ENCODE peak calls at places on chromosomes 5 and 9, in ten cellular contexts. One of them, this sample, is unnamed. For H3K4me1, the result is how much of the 10 kb centered on the place peaks cover.

GRCh38 chr5:168315991-168316578 is 24.6 kb downstream of the WWC1 start:
- DNase-seq in A549: no peak
- DNase-seq in spleen: peak
- DNase-seq in heart right ventricle: no peak
- DNase-seq in tibial nerve: no peak
- DNase-seq in IMR-90: no peak
- DNase-seq in cardiac muscle cell: no peak
- DNase-seq in CD8-positive, alpha-beta T cell: no peak
- DNase-seq in left lung: no peak
- DNase-seq in sigmoid colon: no peak
- DNase-seq in this sample: no peak

GRCh38 chr9:75588808-75589207 is 301.7 kb upstream of the PCSK5 start:
- DNase-seq in sigmoid colon: no peak
- DNase-seq in tibial nerve: no peak
- DNase-seq in CD8-positive, alpha-beta T cell: no peak
- DNase-seq in spleen: no peak
- DNase-seq in A549: no peak
- DNase-seq in heart right ventricle: no peak
- DNase-seq in IMR-90: no peak
- DNase-seq in left lung: no peak
- DNase-seq in cardiac muscle cell: no peak
- DNase-seq in this sample: no peak

GRCh38 chr9:6739218-6739617 is 18.6 kb upstream of the KDM4C start:
- DNase-seq in spleen: no peak
- DNase-seq in heart right ventricle: no peak
- DNase-seq in IMR-90: peak
- DNase-seq in tibial nerve: no peak
- DNase-seq in cardiac muscle cell: peak
- DNase-seq in left lung: no peak
- DNase-seq in sigmoid colon: no peak
- DNase-seq in A549: peak
- DNase-seq in CD8-positive, alpha-beta T cell: no peak
- DNase-seq in this sample: no peak

GRCh38 chr9:91285729-91286353 is 75.9 kb downstream of the AUH start:
- DNase-seq in left lung: no peak
- DNase-seq in spleen: no peak
- DNase-seq in tibial nerve: no peak
- DNase-seq in cardiac muscle cell: no peak
- DNase-seq in heart right ventricle: no peak
- DNase-seq in CD8-positive, alpha-beta T cell: no peak
- DNase-seq in IMR-90: peak
- DNase-seq in sigmoid colon: no peak
- DNase-seq in A549: no peak
- DNase-seq in this sample: no peak

GRCh38 chr5:107500840-107501239 is 169.9 kb downstream of the EFNA5 start:
- DNase-seq in tibial nerve: no peak
- DNase-seq in spleen: no peak
- DNase-seq in CD8-positive, alpha-beta T cell: no peak
- DNase-seq in A549: no peak
- DNase-seq in sigmoid colon: no peak
- DNase-seq in heart right ventricle: no peak
- DNase-seq in IMR-90: no peak
- DNase-seq in left lung: no peak
- DNase-seq in cardiac muscle cell: no peak
- DNase-seq in this sample: no peak

GRCh38 chr5:142770650-142771609 is 753 bp downstream of the ARHGAP26 start:
- DNase-seq in heart right ventricle: peak
- DNase-seq in sigmoid colon: peak
- DNase-seq in cardiac muscle cell: peak
- DNase-seq in left lung: peak
- DNase-seq in IMR-90: no peak
- DNase-seq in A549: peak
- DNase-seq in CD8-positive, alpha-beta T cell: peak
- DNase-seq in spleen: peak
- DNase-seq in tibial nerve: peak
- DNase-seq in this sample: peak

GRCh38 chr5:177455036-177455660 is 8.5 kb downstream of the PRR7 start:
- DNase-seq in spleen: peak
- DNase-seq in A549: peak
- DNase-seq in CD8-positive, alpha-beta T cell: peak
- DNase-seq in tibial nerve: no peak
- DNase-seq in cardiac muscle cell: peak
- DNase-seq in IMR-90: peak
- DNase-seq in left lung: peak
- DNase-seq in sigmoid colon: peak
- DNase-seq in heart right ventricle: peak
- DNase-seq in this sample: no peak

GRCh38 chr9:97813072-97813471 is 40.0 kb upstream of the FOXE1 start:
- DNase-seq in tibial nerve: no peak
- DNase-seq in A549: no peak
- DNase-seq in left lung: no peak
- DNase-seq in IMR-90: no peak
- DNase-seq in CD8-positive, alpha-beta T cell: no peak
- DNase-seq in heart right ventricle: no peak
- DNase-seq in cardiac muscle cell: no peak
- DNase-seq in spleen: no peak
- DNase-seq in sigmoid colon: no peak
- DNase-seq in this sample: no peak

GRCh38 chr5:137791387-137791786 is 37.2 kb upstream of the HNRNPA0 start:
- DNase-seq in sigmoid colon: no peak
- DNase-seq in cardiac muscle cell: no peak
- DNase-seq in IMR-90: no peak
- DNase-seq in CD8-positive, alpha-beta T cell: no peak
- DNase-seq in tibial nerve: no peak
- DNase-seq in left lung: no peak
- DNase-seq in spleen: no peak
- DNase-seq in A549: no peak
- DNase-seq in heart right ventricle: no peak
- DNase-seq in this sample: no peak

GRCh38 chr5:137794863-137795262 is 40.7 kb upstream of the HNRNPA0 start:
- DNase-seq in A549: no peak
- DNase-seq in spleen: no peak
- DNase-seq in left lung: no peak
- DNase-seq in cardiac muscle cell: no peak
- DNase-seq in heart right ventricle: no peak
- DNase-seq in CD8-positive, alpha-beta T cell: no peak
- DNase-seq in tibial nerve: no peak
- DNase-seq in sigmoid colon: no peak
- DNase-seq in IMR-90: no peak
- DNase-seq in this sample: no peak

GRCh38 chr5:137791803-137792202 is 37.6 kb upstream of the HNRNPA0 start:
- DNase-seq in left lung: no peak
- DNase-seq in heart right ventricle: no peak
- DNase-seq in sigmoid colon: no peak
- DNase-seq in A549: no peak
- DNase-seq in spleen: no peak
- DNase-seq in tibial nerve: no peak
- DNase-seq in IMR-90: no peak
- DNase-seq in CD8-positive, alpha-beta T cell: no peak
- DNase-seq in cardiac muscle cell: no peak
- DNase-seq in this sample: no peak

GRCh38 chr5:137796279-137796678 is 42.1 kb upstream of the HNRNPA0 start:
- DNase-seq in heart right ventricle: no peak
- DNase-seq in cardiac muscle cell: no peak
- DNase-seq in spleen: no peak
- DNase-seq in tibial nerve: no peak
- DNase-seq in CD8-positive, alpha-beta T cell: no peak
- DNase-seq in sigmoid colon: no peak
- DNase-seq in IMR-90: no peak
- DNase-seq in left lung: no peak
- DNase-seq in A549: no peak
- DNase-seq in this sample: no peak

DNA sequence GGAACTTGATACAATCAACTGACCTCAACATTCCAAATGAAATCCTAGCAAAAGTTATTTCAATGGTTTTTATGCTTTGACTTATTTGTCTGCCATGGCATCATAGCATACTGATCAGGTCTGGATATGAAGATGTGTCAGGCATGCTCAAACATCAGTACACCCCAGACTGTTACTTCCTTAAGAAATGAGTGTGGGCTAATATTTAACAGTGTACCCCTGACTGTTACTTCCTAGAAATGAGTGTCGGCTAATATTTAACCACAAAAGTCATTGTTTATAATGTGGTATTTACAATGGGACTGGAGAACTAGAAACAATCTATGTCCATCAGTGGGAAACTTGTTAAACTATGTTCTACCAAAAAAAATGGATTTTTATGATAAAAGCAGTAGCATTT is 38.1 kb upstream of the HNRNPA0 start:
- DNase-seq in IMR-90: no peak
- DNase-seq in cardiac muscle cell: no peak
- DNase-seq in heart right ventricle: no peak
- DNase-seq in tibial nerve: no peak
- DNase-seq in sigmoid colon: no peak
- DNase-seq in CD8-positive, alpha-beta T cell: no peak
- DNase-seq in left lung: no peak
- DNase-seq in spleen: no peak
- DNase-seq in A549: no peak
- DNase-seq in this sample: no peak
- H3K4me1 ChIP-seq in IMR-90: under half
- H3K4me1 ChIP-seq in cardiac muscle cell: under half
- H3K4me1 ChIP-seq in heart right ventricle: under half
- H3K4me1 ChIP-seq in tibial nerve: under half
- H3K4me1 ChIP-seq in sigmoid colon: under half
- H3K4me1 ChIP-seq in CD8-positive, alpha-beta T cell: under half
- H3K4me1 ChIP-seq in left lung: under half
- H3K4me1 ChIP-seq in spleen: under half
- H3K4me1 ChIP-seq in A549: under half
- H3K4me1 ChIP-seq in this sample: under half

GRCh38 chr5:154174091-154174490 is 16.4 kb upstream of the GALNT10 start:
- DNase-seq in heart right ventricle: no peak
- DNase-seq in tibial nerve: no peak
- DNase-seq in left lung: no peak
- DNase-seq in A549: no peak
- DNase-seq in CD8-positive, alpha-beta T cell: no peak
- DNase-seq in IMR-90: no peak
- DNase-seq in sigmoid colon: no peak
- DNase-seq in spleen: no peak
- DNase-seq in cardiac muscle cell: no peak
- DNase-seq in this sample: no peak

GRCh38 chr5:154172785-154173184 is 17.7 kb upstream of the GALNT10 start:
- DNase-seq in spleen: no peak
- DNase-seq in tibial nerve: no peak
- DNase-seq in left lung: no peak
- DNase-seq in CD8-positive, alpha-beta T cell: no peak
- DNase-seq in sigmoid colon: no peak
- DNase-seq in IMR-90: no peak
- DNase-seq in cardiac muscle cell: no peak
- DNase-seq in A549: no peak
- DNase-seq in heart right ventricle: no peak
- DNase-seq in this sample: no peak

GRCh38 chr5:154178661-154179060 is 11.9 kb upstream of the GALNT10 start:
- DNase-seq in heart right ventricle: no peak
- DNase-seq in CD8-positive, alpha-beta T cell: no peak
- DNase-seq in tibial nerve: no peak
- DNase-seq in left lung: no peak
- DNase-seq in spleen: no peak
- DNase-seq in A549: no peak
- DNase-seq in cardiac muscle cell: no peak
- DNase-seq in IMR-90: no peak
- DNase-seq in sigmoid colon: no peak
- DNase-seq in this sample: no peak

GRCh38 chr5:154179846-154180710 is 10.5 kb upstream of the GALNT10 start:
- DNase-seq in CD8-positive, alpha-beta T cell: peak
- DNase-seq in sigmoid colon: peak
- DNase-seq in tibial nerve: no peak
- DNase-seq in spleen: no peak
- DNase-seq in IMR-90: peak
- DNase-seq in left lung: no peak
- DNase-seq in cardiac muscle cell: peak
- DNase-seq in A549: peak
- DNase-seq in heart right ventricle: peak
- DNase-seq in this sample: peak

DNA sequence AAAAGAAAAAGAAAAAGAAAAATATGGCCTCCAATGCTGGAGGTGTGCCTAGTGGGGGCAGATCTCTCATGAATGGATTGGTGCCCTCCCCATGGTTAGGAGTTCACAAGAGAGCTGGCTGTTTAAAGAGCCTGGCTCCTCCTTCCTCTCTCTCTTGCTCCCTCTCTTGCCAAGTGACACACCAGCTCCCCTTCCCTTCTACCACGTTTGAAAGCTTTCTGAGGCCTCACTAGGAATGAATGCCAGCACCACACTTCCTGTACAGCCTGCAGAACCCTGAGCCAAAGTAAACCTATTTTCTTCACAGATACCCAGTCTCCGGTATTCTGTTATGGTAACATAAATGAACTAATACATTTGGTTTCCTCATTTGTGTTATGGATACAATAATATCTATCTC is 14.3 kb upstream of the GALNT10 start:
- DNase-seq in cardiac muscle cell: peak
- DNase-seq in IMR-90: peak
- DNase-seq in sigmoid colon: no peak
- DNase-seq in spleen: no peak
- DNase-seq in left lung: no peak
- DNase-seq in CD8-positive, alpha-beta T cell: no peak
- DNase-seq in tibial nerve: no peak
- DNase-seq in A549: no peak
- DNase-seq in heart right ventricle: no peak
- DNase-seq in this sample: no peak
- H3K27ac ChIP-seq in cardiac muscle cell: no peak
- H3K27ac ChIP-seq in IMR-90: no peak
- H3K27ac ChIP-seq in sigmoid colon: no peak
- H3K27ac ChIP-seq in spleen: no peak
- H3K27ac ChIP-seq in left lung: no peak
- H3K27ac ChIP-seq in CD8-positive, alpha-beta T cell: no peak
- H3K27ac ChIP-seq in tibial nerve: no peak
- H3K27ac ChIP-seq in A549: no peak
- H3K27ac ChIP-seq in heart right ventricle: no peak
- H3K27ac ChIP-seq in this sample: no peak

DNA sequence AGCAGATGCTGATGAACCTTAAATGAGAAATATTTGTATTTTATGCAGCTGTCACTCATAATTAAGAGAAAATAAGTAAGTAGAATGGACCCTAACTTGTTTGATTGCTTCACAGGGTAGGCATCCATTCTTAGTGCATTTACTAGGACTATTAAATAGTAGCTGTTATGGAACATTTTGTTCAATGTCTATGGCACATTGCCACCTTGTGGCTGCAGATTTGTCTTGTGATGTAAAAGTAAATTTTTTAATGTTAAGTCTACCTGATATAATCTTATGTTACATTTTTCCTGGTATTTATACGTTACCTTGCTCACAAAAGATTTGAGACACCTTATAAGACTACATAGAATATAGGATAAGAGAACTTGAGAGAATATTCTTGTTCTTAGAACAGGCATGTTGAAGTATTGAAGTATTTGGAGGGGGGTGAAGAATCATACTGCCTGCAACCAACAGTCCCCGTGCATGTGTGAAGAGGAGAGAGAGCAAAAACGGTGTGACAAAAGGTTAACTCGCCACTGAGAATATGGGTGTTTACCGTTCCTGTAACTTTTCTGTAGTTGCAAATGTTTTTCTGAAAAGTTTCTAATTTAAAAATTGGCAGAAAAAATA is 161.1 kb downstream of the MAST4 start:
- DNase-seq in left lung: no peak
- DNase-seq in sigmoid colon: no peak
- DNase-seq in cardiac muscle cell: peak
- DNase-seq in IMR-90: peak
- DNase-seq in heart right ventricle: peak
- DNase-seq in spleen: no peak
- DNase-seq in CD8-positive, alpha-beta T cell: no peak
- DNase-seq in tibial nerve: peak
- DNase-seq in A549: peak
- DNase-seq in this sample: peak
- TF ChIP-seq CTCF in left lung: no peak
- TF ChIP-seq CTCF in sigmoid colon: no peak
- TF ChIP-seq CTCF in cardiac muscle cell: peak
- TF ChIP-seq CTCF in IMR-90: peak
- TF ChIP-seq CTCF in heart right ventricle: peak
- TF ChIP-seq CTCF in spleen: peak
- TF ChIP-seq CTCF in CD8-positive, alpha-beta T cell: peak
- TF ChIP-seq CTCF in tibial nerve: peak
- TF ChIP-seq CTCF in A549: peak
- TF ChIP-seq CTCF in this sample: peak

GRCh38 chr9:95085861-95086563 is 231.5 kb downstream of the FANCC start:
- DNase-seq in A549: no peak
- DNase-seq in IMR-90: no peak
- DNase-seq in tibial nerve: no peak
- DNase-seq in heart right ventricle: no peak
- DNase-seq in cardiac muscle cell: no peak
- DNase-seq in CD8-positive, alpha-beta T cell: no peak
- DNase-seq in spleen: peak
- DNase-seq in left lung: peak
- DNase-seq in sigmoid colon: peak
- DNase-seq in this sample: no peak

GRCh38 chr9:95086564-95086955 is 230.9 kb downstream of the FANCC start:
- DNase-seq in spleen: peak
- DNase-seq in cardiac muscle cell: no peak
- DNase-seq in sigmoid colon: no peak
- DNase-seq in tibial nerve: no peak
- DNase-seq in heart right ventricle: no peak
- DNase-seq in left lung: no peak
- DNase-seq in A549: no peak
- DNase-seq in IMR-90: no peak
- DNase-seq in CD8-positive, alpha-beta T cell: no peak
- DNase-seq in this sample: no peak

GRCh38 chr9:95083086-95083768 is 234.3 kb downstream of the FANCC start:
- DNase-seq in sigmoid colon: peak
- DNase-seq in IMR-90: no peak
- DNase-seq in cardiac muscle cell: no peak
- DNase-seq in spleen: peak
- DNase-seq in heart right ventricle: no peak
- DNase-seq in tibial nerve: no peak
- DNase-seq in left lung: no peak
- DNase-seq in CD8-positive, alpha-beta T cell: no peak
- DNase-seq in A549: no peak
- DNase-seq in this sample: no peak

GRCh38 chr9:95084254-95084934 is 233.1 kb downstream of the FANCC start:
- DNase-seq in heart right ventricle: no peak
- DNase-seq in CD8-positive, alpha-beta T cell: no peak
- DNase-seq in cardiac muscle cell: no peak
- DNase-seq in A549: no peak
- DNase-seq in left lung: no peak
- DNase-seq in IMR-90: no peak
- DNase-seq in tibial nerve: no peak
- DNase-seq in spleen: peak
- DNase-seq in sigmoid colon: peak
- DNase-seq in this sample: no peak

GRCh38 chr9:95085036-95085770 is 232.3 kb downstream of the FANCC start:
- DNase-seq in heart right ventricle: no peak
- DNase-seq in sigmoid colon: peak
- DNase-seq in IMR-90: no peak
- DNase-seq in tibial nerve: no peak
- DNase-seq in spleen: peak
- DNase-seq in cardiac muscle cell: no peak
- DNase-seq in CD8-positive, alpha-beta T cell: no peak
- DNase-seq in left lung: no peak
- DNase-seq in A549: no peak
- DNase-seq in this sample: no peak
- H3K4me1 ChIP-seq in heart right ventricle: half or more
- H3K4me1 ChIP-seq in sigmoid colon: half or more
- H3K4me1 ChIP-seq in IMR-90: under half
- H3K4me1 ChIP-seq in tibial nerve: half or more
- H3K4me1 ChIP-seq in spleen: under half
- H3K4me1 ChIP-seq in cardiac muscle cell: under half
- H3K4me1 ChIP-seq in CD8-positive, alpha-beta T cell: under half
- H3K4me1 ChIP-seq in left lung: under half
- H3K4me1 ChIP-seq in A549: half or more
- H3K4me1 ChIP-seq in this sample: under half